ENCODE peak calls at places on chromosome 14, in four cellular contexts. One of them, this sample, is unnamed.

GRCh38 chr14:24911324-24912095 is 138.4 kb downstream of the STXBP6 start:
- DNase-seq in A549: peak; percentile 4
- DNase-seq in K562: no peak
- DNase-seq in SK-N-SH: no peak
- DNase-seq in this sample: no peak

GRCh38 chr14:77041837-77042557 is 13.5 kb upstream of the IRF2BPL start:
- DNase-seq in A549: no peak
- DNase-seq in K562: no peak
- DNase-seq in SK-N-SH: no peak
- DNase-seq in this sample: no peak

GRCh38 chr14:42214981-42215491 is 608.4 kb downstream of the LRFN5 start:
- DNase-seq in A549: peak; percentile 14
- DNase-seq in K562: no peak
- DNase-seq in SK-N-SH: no peak
- DNase-seq in this sample: no peak

GRCh38 chr14:75306917-75307699 is 28.5 kb downstream of the FOS start:
- DNase-seq in A549: peak; percentile 66
- DNase-seq in K562: peak; percentile 41
- DNase-seq in SK-N-SH: peak; percentile 41
- DNase-seq in this sample: no peak

GRCh38 chr14:55877942-55878341 is 240.3 kb upstream of the PELI2 start:
- DNase-seq in A549: no peak
- DNase-seq in K562: no peak
- DNase-seq in SK-N-SH: no peak
- DNase-seq in this sample: no peak

GRCh38 chr14:51369814-51370213 is 129.8 kb downstream of the TMX1 start:
- DNase-seq in A549: peak; percentile 5
- DNase-seq in K562: peak; percentile 19
- DNase-seq in SK-N-SH: no peak
- DNase-seq in this sample: peak; percentile 41

GRCh38 chr14:103740991-103741689 is 25.5 kb downstream of the ZFYVE21 start:
- DNase-seq in A549: no peak
- DNase-seq in K562: no peak
- DNase-seq in SK-N-SH: no peak
- DNase-seq in this sample: no peak

GRCh38 chr14:51441001-51441400 is 201.0 kb downstream of the TMX1 start:
- DNase-seq in A549: peak; percentile 16
- DNase-seq in K562: no peak
- DNase-seq in SK-N-SH: no peak
- DNase-seq in this sample: no peak

GRCh38 chr14:21300892-21301291 is 21.0 kb downstream of the RPGRIP1 start:
- DNase-seq in A549: no peak
- DNase-seq in K562: no peak
- DNase-seq in SK-N-SH: peak; percentile 83
- DNase-seq in this sample: peak; percentile 70

GRCh38 chr14:21039585-21040369 is 2.4 kb upstream of the RNASE7 start:
- DNase-seq in A549: peak; percentile 63
- DNase-seq in K562: peak; percentile 64
- DNase-seq in SK-N-SH: peak; percentile 56
- DNase-seq in this sample: peak; percentile 33

GRCh38 chr14:103871596-103872480 is 24.5 kb upstream of the PPP1R13B start:
- DNase-seq in A549: no peak
- DNase-seq in K562: peak; percentile 76
- DNase-seq in SK-N-SH: no peak
- DNase-seq in this sample: peak; percentile 81

GRCh38 chr14:72315720-72316119 is 383.5 kb downstream of the RGS6 start:
- DNase-seq in A549: no peak
- DNase-seq in K562: no peak
- DNase-seq in SK-N-SH: no peak
- DNase-seq in this sample: no peak

GRCh38 chr14:101444116-101444515 is 117.2 kb upstream of the DIO3 start:
- DNase-seq in A549: peak; percentile 73
- DNase-seq in K562: no peak
- DNase-seq in SK-N-SH: no peak
- DNase-seq in this sample: no peak

GRCh38 chr14:76015191-76015590 is 29.6 kb downstream of the IFT43 start:
- DNase-seq in A549: no peak
- DNase-seq in K562: no peak
- DNase-seq in SK-N-SH: no peak
- DNase-seq in this sample: no peak

GRCh38 chr14:100072783-100073346 is 7.6 kb downstream of the EVL start:
- DNase-seq in A549: no peak
- DNase-seq in K562: peak; percentile 31
- DNase-seq in SK-N-SH: no peak
- DNase-seq in this sample: no peak
- TF ChIP-seq MAX in A549: no peak
- TF ChIP-seq MAX in K562: no peak
- TF ChIP-seq MAX in SK-N-SH: no peak
- TF ChIP-seq MAX in this sample: no peak

GRCh38 chr14:23296012-23296777 is 6.5 kb downstream of the PPP1R3E start:
- DNase-seq in A549: no peak
- DNase-seq in K562: no peak
- DNase-seq in SK-N-SH: no peak
- DNase-seq in this sample: no peak
- TF ChIP-seq MAX in A549: no peak
- TF ChIP-seq MAX in K562: no peak
- TF ChIP-seq MAX in SK-N-SH: no peak
- TF ChIP-seq MAX in this sample: no peak

GRCh38 chr14:105884808-105885281 is 358.5 kb downstream of the TMEM121 start:
- DNase-seq in A549: no peak
- DNase-seq in K562: no peak
- DNase-seq in SK-N-SH: no peak
- DNase-seq in this sample: no peak

GRCh38 chr14:105883066-105884005 is 357.0 kb downstream of the TMEM121 start:
- DNase-seq in A549: no peak
- DNase-seq in K562: no peak
- DNase-seq in SK-N-SH: no peak
- DNase-seq in this sample: peak; percentile 1

GRCh38 chr14:105881021-105881930 is 354.9 kb downstream of the TMEM121 start:
- DNase-seq in A549: no peak
- DNase-seq in K562: no peak
- DNase-seq in SK-N-SH: no peak
- DNase-seq in this sample: peak; percentile 1

GRCh38 chr14:105880616-105881015 is 354.2 kb downstream of the TMEM121 start:
- DNase-seq in A549: no peak
- DNase-seq in K562: no peak
- DNase-seq in SK-N-SH: no peak
- DNase-seq in this sample: peak; percentile 1

DNA sequence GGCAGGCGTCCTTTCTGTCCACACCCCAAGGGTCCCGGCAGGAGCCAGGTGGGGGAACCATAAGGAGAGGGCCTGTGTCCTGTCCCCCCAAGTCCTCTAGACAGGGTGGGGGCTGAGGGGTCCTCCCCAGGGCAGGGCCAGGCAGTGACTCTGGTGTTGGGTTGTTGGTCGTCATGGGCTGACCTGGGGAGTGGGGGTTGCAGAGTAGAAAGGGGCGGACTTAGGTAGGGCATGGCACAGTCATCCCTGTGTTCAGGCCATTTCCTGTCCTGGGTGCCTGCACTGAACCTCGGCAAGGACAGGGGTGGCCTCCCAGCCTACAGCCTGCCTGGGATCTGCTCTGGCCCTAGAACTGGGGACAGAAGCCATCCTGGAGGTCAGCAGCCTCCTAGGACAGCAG is 356.2 kb downstream of the TMEM121 start:
- DNase-seq in A549: no peak
- DNase-seq in K562: no peak
- DNase-seq in SK-N-SH: no peak
- DNase-seq in this sample: peak; percentile 2
- TF ChIP-seq MAX in A549: no peak
- TF ChIP-seq MAX in K562: no peak
- TF ChIP-seq MAX in SK-N-SH: no peak
- TF ChIP-seq MAX in this sample: no peak

GRCh38 chr14:63853831-63854293 is 1.1 kb downstream of the SYNE2 start:
- DNase-seq in A549: peak; percentile 60
- DNase-seq in K562: no peak
- DNase-seq in SK-N-SH: peak; percentile 60
- DNase-seq in this sample: peak; percentile 30

GRCh38 chr14:63854330-63854729 is 1.5 kb downstream of the SYNE2 start:
- DNase-seq in A549: no peak
- DNase-seq in K562: no peak
- DNase-seq in SK-N-SH: no peak
- DNase-seq in this sample: no peak

GRCh38 chr14:63855272-63855671 is 2.5 kb downstream of the SYNE2 start:
- DNase-seq in A549: no peak
- DNase-seq in K562: no peak
- DNase-seq in SK-N-SH: no peak
- DNase-seq in this sample: no peak

GRCh38 chr14:63852817-63853730 is at the start of gene SYNE2:
- DNase-seq in A549: peak; percentile 75
- DNase-seq in K562: peak; percentile 70
- DNase-seq in SK-N-SH: peak; percentile 93
- DNase-seq in this sample: peak; percentile 89

DNA sequence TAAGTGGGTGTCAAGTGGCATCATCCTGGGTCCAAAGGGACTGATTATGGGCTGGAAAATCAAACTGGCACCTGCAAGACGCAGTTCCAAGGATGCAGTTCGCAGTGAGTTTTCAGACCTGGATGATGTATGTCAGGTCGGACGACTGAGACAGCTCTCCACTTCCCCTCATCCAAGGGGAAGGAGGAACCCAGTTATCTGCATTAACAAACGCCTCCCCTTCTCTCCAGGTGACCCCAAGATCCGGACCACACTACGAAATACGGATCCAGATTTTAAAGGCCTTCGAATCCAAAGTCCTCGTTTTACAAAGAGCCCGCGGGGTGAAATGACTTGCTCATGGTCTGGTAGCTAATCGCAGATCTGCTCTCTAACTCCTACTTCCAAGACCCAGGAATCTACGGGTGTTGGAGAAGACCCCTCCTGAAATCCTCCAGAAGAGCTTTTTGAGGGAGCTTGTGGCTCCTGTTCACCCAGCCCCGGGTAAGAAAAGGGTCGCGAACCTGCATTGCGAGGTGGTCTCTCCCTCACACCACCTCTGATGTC is 460 bp upstream of the SYNE2 start:
- DNase-seq in A549: peak; percentile 29
- DNase-seq in K562: no peak
- DNase-seq in SK-N-SH: peak; percentile 39
- DNase-seq in this sample: no peak
- TF ChIP-seq MAX in A549: no peak
- TF ChIP-seq MAX in K562: no peak
- TF ChIP-seq MAX in SK-N-SH: no peak
- TF ChIP-seq MAX in this sample: no peak

GRCh38 chr14:97976861-97977260 is 1179.7 kb downstream of the VRK1 start:
- DNase-seq in A549: no peak
- DNase-seq in K562: no peak
- DNase-seq in SK-N-SH: no peak
- DNase-seq in this sample: no peak
- TF ChIP-seq MAX in A549: no peak
- TF ChIP-seq MAX in K562: no peak
- TF ChIP-seq MAX in SK-N-SH: no peak
- TF ChIP-seq MAX in this sample: no peak

DNA sequence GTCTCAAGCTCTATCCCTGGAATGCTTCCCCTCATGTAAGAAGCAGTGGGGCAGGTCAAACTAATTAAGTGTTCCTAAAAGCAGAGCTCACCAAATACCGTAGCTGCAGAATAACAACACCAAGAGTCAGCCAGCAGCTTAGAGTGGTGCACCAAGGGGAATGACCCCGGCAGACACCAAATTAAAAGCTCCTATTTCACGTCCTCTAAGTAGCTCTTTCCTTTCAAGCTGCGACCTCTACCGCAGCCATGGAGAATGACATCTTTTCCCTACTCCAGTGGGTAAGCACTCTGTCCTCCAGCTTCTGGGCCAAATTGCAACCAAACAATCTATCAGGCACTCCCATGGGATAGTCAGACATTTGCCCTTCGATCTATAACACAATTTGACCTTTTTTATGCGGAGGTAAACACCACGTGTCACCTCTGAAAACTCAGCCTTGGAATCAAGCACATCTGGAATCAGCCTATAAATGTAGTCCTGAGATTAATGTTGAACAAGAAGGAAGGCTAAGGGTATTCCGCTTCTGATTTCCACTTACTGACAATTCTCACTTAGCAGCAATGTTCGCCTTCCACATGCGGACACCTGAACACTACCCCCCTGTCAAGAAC is 67.6 kb upstream of the CDKN3 start:
- DNase-seq in A549: peak; percentile 70
- DNase-seq in K562: peak; percentile 38
- DNase-seq in SK-N-SH: no peak
- DNase-seq in this sample: peak; percentile 60
- TF ChIP-seq MAX in A549: no peak
- TF ChIP-seq MAX in K562: no peak
- TF ChIP-seq MAX in SK-N-SH: no peak
- TF ChIP-seq MAX in this sample: no peak

DNA sequence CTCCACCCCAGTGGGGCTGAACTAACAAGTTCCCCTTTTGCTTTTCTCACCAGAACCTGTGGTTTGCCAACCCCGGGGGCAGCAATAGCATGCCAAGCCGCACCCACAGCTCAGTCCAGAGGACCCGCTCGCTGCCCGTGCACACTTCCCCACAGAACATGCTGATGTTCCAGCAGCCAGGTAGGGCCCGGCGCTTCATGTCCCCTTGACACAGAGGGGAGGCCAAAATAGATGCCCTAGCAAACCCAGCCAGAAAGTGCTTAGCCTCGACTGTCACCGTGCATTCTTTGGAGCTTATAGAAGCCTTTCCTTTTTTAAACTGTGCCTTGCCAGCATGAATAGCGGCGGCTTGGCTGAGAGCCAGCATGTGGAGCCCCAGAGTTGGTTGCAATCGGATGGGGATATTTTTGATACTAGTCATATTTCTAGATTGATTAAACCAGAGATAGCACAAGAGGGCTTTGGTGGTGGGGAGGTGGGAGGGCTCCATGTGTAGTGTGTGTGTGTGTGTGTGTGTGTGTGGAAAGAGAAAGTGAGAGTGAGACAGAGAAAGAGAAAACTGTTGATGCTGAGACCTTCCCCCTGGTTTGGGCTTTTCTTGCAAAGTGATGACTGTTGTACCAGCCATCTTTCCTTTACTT is 126.1 kb downstream of the GCH1 start:
- DNase-seq in A549: no peak
- DNase-seq in K562: no peak
- DNase-seq in SK-N-SH: peak; percentile 33
- DNase-seq in this sample: no peak
- TF ChIP-seq MAX in A549: no peak
- TF ChIP-seq MAX in K562: no peak
- TF ChIP-seq MAX in SK-N-SH: peak; percentile 86
- TF ChIP-seq MAX in this sample: no peak

GRCh38 chr14:96216627-96217026 is 12.0 kb downstream of the BDKRB2 start:
- DNase-seq in A549: no peak
- DNase-seq in K562: no peak
- DNase-seq in SK-N-SH: no peak
- DNase-seq in this sample: no peak
- TF ChIP-seq MAX in A549: no peak
- TF ChIP-seq MAX in K562: no peak
- TF ChIP-seq MAX in SK-N-SH: no peak
- TF ChIP-seq MAX in this sample: no peak

GRCh38 chr14:95046711-95047681 is 110.3 kb downstream of the DICER1 start:
- DNase-seq in A549: no peak
- DNase-seq in K562: no peak
- DNase-seq in SK-N-SH: no peak
- DNase-seq in this sample: peak; percentile 10

GRCh38 chr14:95048771-95049312 is 108.5 kb downstream of the DICER1 start:
- DNase-seq in A549: no peak
- DNase-seq in K562: no peak
- DNase-seq in SK-N-SH: no peak
- DNase-seq in this sample: no peak

GRCh38 chr14:95045836-95046430 is 111.4 kb downstream of the DICER1 start:
- DNase-seq in A549: no peak
- DNase-seq in K562: no peak
- DNase-seq in SK-N-SH: no peak
- DNase-seq in this sample: peak; percentile 1

GRCh38 chr14:95049952-95050351 is 107.4 kb downstream of the DICER1 start:
- DNase-seq in A549: no peak
- DNase-seq in K562: no peak
- DNase-seq in SK-N-SH: no peak
- DNase-seq in this sample: no peak

GRCh38 chr14:95047754-95048153 is 109.6 kb downstream of the DICER1 start:
- DNase-seq in A549: no peak
- DNase-seq in K562: no peak
- DNase-seq in SK-N-SH: no peak
- DNase-seq in this sample: no peak
- TF ChIP-seq MAX in A549: no peak
- TF ChIP-seq MAX in K562: no peak
- TF ChIP-seq MAX in SK-N-SH: no peak
- TF ChIP-seq MAX in this sample: no peak